ENCODE peak calls at places on chromosomes 16 and 17, in eight cellular contexts. B is B cell; M is T-helper 2 cell; R is RCC 7860; S is stimulated activated CD4-positive, alpha-beta T cell treated with anti-CD3 and anti-CD28 coated beads, Interleukin-1b, Interleukin-23, amount 100 ng/mL, for 48 hours; Z is putamen; A is stimulated activated naive B cell treated with anti-CD40 and anti-IgM and Interleukin-4, amounts not matched to agents 10 μg/mL and 1 μg/mL and 100 μg/mL, for 72 hours; I is fibroblast of lung. V is an unnamed sample.

GRCh38 chr16:53414381-53414780 is 19.9 kb upstream of the RBL2 start:
- DNase-seq in Z (no peak), R (no peak), S (no peak), M (no peak), A (no peak), I (no peak), B (no peak), V (no peak)

GRCh38 chr16:82631701-82632685 is 5.2 kb downstream of the CDH13 start:
- DNase-seq in R (no peak), M (no peak), I (no peak), S (no peak), Z (no peak), A (no peak), B (no peak), V (no peak)

GRCh38 chr16:1659071-1659470 is 19.0 kb upstream of the JPT2 start:
- DNase-seq in B (no peak), Z (peak; percentile 39), R (no peak), S (no peak), M (no peak), A (no peak), I (no peak), V (no peak)

GRCh38 chr16:9197957-9198661 is 106.7 kb downstream of the HAPSTR1 start:
- DNase-seq in A (no peak), I (no peak), Z (no peak), R (no peak), M (no peak), S (no peak), B (no peak), V (no peak)

GRCh38 chr16:88346680-88347505 is 35.9 kb upstream of the ZNF469 start:
- DNase-seq in I (no peak), S (no peak), M (no peak), A (no peak), B (no peak), R (no peak), Z (no peak), V (no peak)

GRCh38 chr17:7204828-7205461 is 14.7 kb downstream of the DLG4 start:
- DNase-seq in I (peak; percentile 79), M (peak; percentile 99), A (peak; percentile 92), B (peak; percentile 99), R (no peak), Z (peak; percentile 81), S (peak; percentile 90), V (peak; percentile 71)

GRCh38 chr17:1422907-1423306 is 22.9 kb upstream of the YWHAE start:
- DNase-seq in M (no peak), R (peak; percentile 85), B (no peak), I (peak; percentile 97), A (no peak), Z (no peak), S (no peak), V (no peak)

GRCh38 chr17:59370580-59371299 is 39.3 kb downstream of the YPEL2 start:
- DNase-seq in I (no peak), A (no peak), R (no peak), M (no peak), S (no peak), Z (no peak), B (no peak), V (no peak)

GRCh38 chr16:10964039-10964890 is 19.9 kb downstream of the CLEC16A start:
- DNase-seq in S (peak; percentile 87), Z (no peak), R (peak; percentile 64), I (peak; percentile 84), M (peak; percentile 59), B (peak; percentile 84), A (peak; percentile 79), V (peak; percentile 67)

GRCh38 chr17:44909681-44910144 is 5.6 kb downstream of the GFAP start:
- DNase-seq in B (no peak), R (peak; percentile 96), M (no peak), I (peak; percentile 85), Z (no peak), A (no peak), S (no peak), V (no peak)

GRCh38 chr17:64443086-64443760 is 5.7 kb upstream of the MILR1 start:
- DNase-seq in I (no peak), M (no peak), B (no peak), S (no peak), Z (no peak), R (no peak), A (no peak), V (no peak)

GRCh38 chr17:52789829-52790228 is 631.3 kb upstream of the CA10 start:
- DNase-seq in M (no peak), B (no peak), S (no peak), R (no peak), Z (no peak), A (no peak), I (no peak), V (no peak)

GRCh38 chr16:10617662-10618420 is 37.4 kb upstream of the EMP2 start:
- DNase-seq in M (no peak), Z (peak; percentile 32), I (peak; percentile 77), S (no peak), B (no peak), A (no peak), R (no peak), V (no peak)

GRCh38 chr16:70653406-70653805 is 7.0 kb downstream of the IL34 start:
- DNase-seq in M (no peak), I (no peak), B (no peak), A (no peak), Z (no peak), R (no peak), S (no peak), V (no peak)

GRCh38 chr16:8712589-8713361 is 38.4 kb downstream of the ABAT start:
- DNase-seq in S (no peak), A (no peak), Z (peak; percentile 78), M (no peak), I (no peak), R (no peak), B (no peak), V (no peak)

GRCh38 chr17:44005865-44006580 is 1.6 kb downstream of the NAGS start:
- DNase-seq in Z (no peak), B (peak; percentile 52), R (no peak), I (no peak), M (peak; percentile 22), S (peak; percentile 38), A (no peak), V (no peak)

GRCh38 chr17:48439875-48440505 is 10.0 kb upstream of the SKAP1 start:
- DNase-seq in B (no peak), S (peak; percentile 32), I (no peak), R (no peak), Z (no peak), A (no peak), M (peak; percentile 76), V (no peak)

GRCh38 chr17:40075216-40076100 is 12.7 kb downstream of the THRA start:
- DNase-seq in R (peak; percentile 19), Z (peak; percentile 85), M (peak; percentile 41), A (peak; percentile 49), S (peak; percentile 63), B (peak; percentile 66), I (no peak), V (peak; percentile 75)

GRCh38 chr16:23504076-23504452 is 6.2 kb downstream of the GGA2 start:
- DNase-seq in A (no peak), R (peak; percentile 66), M (peak; percentile 37), Z (no peak), B (peak; percentile 32), I (peak; percentile 88), S (no peak), V (no peak)

GRCh38 chr16:23739516-23739915 is 15.3 kb upstream of the CHP2 start:
- DNase-seq in I (no peak), M (no peak), A (no peak), R (no peak), S (no peak), Z (no peak), B (no peak), V (no peak)

GRCh38 chr17:72191901-72192300 is 71.1 kb downstream of the SOX9 start:
- DNase-seq in Z (no peak), S (no peak), A (no peak), R (no peak), M (no peak), B (no peak), I (no peak), V (no peak)

GRCh38 chr16:28324235-28324886 is 32.0 kb downstream of the SBK1 start:
- DNase-seq in M (no peak), S (no peak), I (no peak), Z (no peak), B (no peak), A (no peak), R (no peak), V (no peak)

V was measured in omental fat pad.